ENCODE peak calls at places on chromosomes 7 and 10, in six cellular contexts. E is psoas muscle; Z is stimulated activated CD4-positive, alpha-beta T cell treated with anti-CD3 and anti-CD28 coated beads, Interleukin-12 subunit alpha, Interleukin-12 subunit beta, amount 100 ng/mL, for 4 hours; D is myocyte; I is ovary; B is H9. G is an unnamed sample.

GRCh38 chr10:125009580-125010235 is 67.8 kb downstream of the ZRANB1 start:
- DNase-seq in E (peak), Z (no peak), D (peak), I (no peak), B (no peak), G (no peak)

GRCh38 chr10:30098624-30099023 is 39.2 kb upstream of the JCAD start:
- DNase-seq in E (no peak), Z (no peak), D (peak), I (no peak), B (no peak), G (no peak)

GRCh38 chr7:150909192-150909591 is 56.9 kb downstream of the AOC1 start:
- DNase-seq in E (no peak), Z (peak), D (no peak), I (no peak), B (no peak), G (no peak)

GRCh38 chr7:27192546-27193334 is 7.2 kb downstream of the HOXA13 start:
- DNase-seq in E (peak), Z (no peak), D (no peak), I (no peak), B (peak), G (no peak)

GRCh38 chr10:86758231-86759072 is 2.0 kb downstream of the BMPR1A start:
- DNase-seq in E (no peak), Z (no peak), D (no peak), I (no peak), B (no peak), G (no peak)

GRCh38 chr10:100742936-100743335 is 2.4 kb upstream of the PAX2 start:
- DNase-seq in E (no peak), Z (no peak), D (no peak), I (no peak), B (no peak), G (no peak)

GRCh38 chr10:35328404-35329037 is 7.8 kb upstream of the CCNY start:
- DNase-seq in E (no peak), Z (no peak), D (no peak), I (no peak), B (no peak), G (no peak)

GRCh38 chr10:79374312-79375191 is 27.3 kb downstream of the PPIF start:
- DNase-seq in E (peak), Z (peak), D (peak), I (peak), B (peak), G (peak)

GRCh38 chr7:69429817-69430501 is 168.3 kb upstream of the AUTS2 start:
- DNase-seq in E (peak), Z (no peak), D (no peak), I (peak), B (peak), G (no peak)

GRCh38 chr7:92641921-92642511 is 51.8 kb upstream of the FAM133B start:
- DNase-seq in E (no peak), Z (peak), D (peak), I (no peak), B (no peak), G (no peak)

GRCh38 chr7:140245611-140246105 is 68.9 kb upstream of the KDM7A start:
- DNase-seq in E (no peak), Z (no peak), D (no peak), I (no peak), B (no peak), G (no peak)

GRCh38 chr7:129832282-129832681 is 120.5 kb downstream of the UBE2H start:
- DNase-seq in E (no peak), Z (no peak), D (no peak), I (no peak), B (no peak), G (no peak)

GRCh38 chr7:121529003-121529402 is 132.9 kb upstream of the FAM3C start:
- DNase-seq in E (no peak), Z (no peak), D (no peak), I (no peak), B (no peak), G (no peak)

GRCh38 chr7:139943391-139943790 is 114.3 kb downstream of the TBXAS1 start:
- DNase-seq in E (no peak), Z (no peak), D (no peak), I (no peak), B (no peak), G (no peak)

GRCh38 chr10:113273151-113273876 is 279.5 kb upstream of the HABP2 start:
- DNase-seq in E (peak), Z (no peak), D (no peak), I (no peak), B (no peak), G (no peak)

GRCh38 chr7:84801396-84801795 is 385.5 kb downstream of the SEMA3D start:
- DNase-seq in E (no peak), Z (no peak), D (no peak), I (no peak), B (no peak), G (no peak)

GRCh38 chr10:31001740-31002139 is 29.9 kb downstream of the ZNF438 start:
- DNase-seq in E (no peak), Z (no peak), D (no peak), I (no peak), B (no peak), G (no peak)

GRCh38 chr10:86970152-86970886 is 2.0 kb downstream of the ADIRF start:
- DNase-seq in E (peak), Z (no peak), D (peak), I (peak), B (peak), G (no peak)

GRCh38 chr10:131435760-131436448 is 124.4 kb upstream of the TCERG1L start:
- DNase-seq in E (no peak), Z (no peak), D (no peak), I (no peak), B (no peak), G (no peak)

GRCh38 chr7:92313055-92313454 is 67.3 kb downstream of the ANKIB1 start:
- DNase-seq in E (no peak), Z (no peak), D (no peak), I (no peak), B (no peak), G (no peak)

GRCh38 chr7:299628-300027 is 9.7 kb downstream of the FOXL3 start:
- DNase-seq in E (no peak), Z (no peak), D (no peak), I (no peak), B (no peak), G (no peak)

GRCh38 chr10:86786368-86786767 is 29.9 kb downstream of the BMPR1A start:
- DNase-seq in E (no peak), Z (no peak), D (no peak), I (no peak), B (no peak), G (no peak)

GRCh38 chr10:100909506-100910260 is 3.1 kb upstream of the SLF2 start:
- DNase-seq in E (no peak), Z (no peak), D (peak), I (peak), B (no peak), G (no peak)

GRCh38 chr7:73869011-73869785 is 8.2 kb downstream of the TMEM270 start:
- DNase-seq in E (no peak), Z (no peak), D (no peak), I (no peak), B (peak), G (no peak)

GRCh38 chr7:127948936-127949335 is 82.3 kb downstream of the LRRC4 start:
- DNase-seq in E (no peak), Z (no peak), D (no peak), I (no peak), B (no peak), G (no peak)

GRCh38 chr10:100939763-100940344 is 27.1 kb downstream of the SLF2 start:
- DNase-seq in E (no peak), Z (no peak), D (no peak), I (no peak), B (no peak), G (no peak)

G was measured in GM12892.